ENCODE peak calls at places on chromosomes 13 and 19, in four cellular contexts. B is stimulated activated CD4-positive, alpha-beta T cell treated with anti-CD3 and anti-CD28 coated beads, Interleukin-2, amount 100 ng/mL, for 48 hours; W is T-cell; G is naive thymus-derived CD8-positive, alpha-beta T cell. R is an unnamed sample.

GRCh38 chr13:114070098-114070799 is 62.2 kb downstream of the RASA3 start:
- DNase-seq in W (no peak), B (no peak), G (no peak), R (no peak)

GRCh38 chr19:44912854-44913253 is 1.6 kb upstream of the APOC1 start:
- DNase-seq in W (no peak), G (no peak), B (no peak), R (no peak)

GRCh38 chr13:59111711-59112110 is 1052.0 kb downstream of the DIAPH3 start:
- DNase-seq in B (no peak), W (no peak), G (no peak), R (no peak)

GRCh38 chr19:58318297-58318696 is 8.5 kb upstream of the ZSCAN22 start:
- DNase-seq in W (no peak), G (no peak), B (no peak), R (no peak)

GRCh38 chr13:99624936-99625540 is 123.8 kb downstream of the TM9SF2 start:
- DNase-seq in W (no peak), B (no peak), G (no peak), R (no peak)

GRCh38 chr19:2578911-2579677 is 103.2 kb downstream of the GADD45B start:
- DNase-seq in B (peak; percentile 54), G (peak; percentile 55), W (peak; percentile 39), R (peak; percentile 80)

GRCh38 chr13:33367186-33367895 is 81.8 kb upstream of the STARD13 start:
- DNase-seq in G (no peak), B (no peak), W (no peak), R (no peak)

GRCh38 chr19:18894254-18895037 is 1.5 kb downstream of the CERS1 start:
- DNase-seq in W (no peak), G (no peak), B (no peak), R (peak; percentile 33)

GRCh38 chr19:15466851-15467733 is 2.7 kb upstream of the RASAL3 start:
- DNase-seq in B (peak; percentile 32), W (no peak), G (no peak), R (no peak)

GRCh38 chr19:531753-532571 is at the start of gene CDC34:
- DNase-seq in G (no peak), W (no peak), B (no peak), R (no peak)

GRCh38 chr19:7904074-7905020 is 670 bp downstream of the MAP2K7 start:
- DNase-seq in B (no peak), G (peak; percentile 81), W (peak; percentile 78), R (no peak)

GRCh38 chr13:79549355-79550106 is 68.6 kb downstream of the NDFIP2 start:
- DNase-seq in W (no peak), G (no peak), B (no peak), R (no peak)

GRCh38 chr19:7917292-7918061 is 2.7 kb upstream of the SNAPC2 start:
- DNase-seq in W (peak; percentile 49), G (peak; percentile 56), B (peak; percentile 53), R (no peak)

GRCh38 chr13:96816261-96816660 is 178.0 kb downstream of the OXGR1 start:
- DNase-seq in B (no peak), W (no peak), G (no peak), R (peak; percentile 78)

GRCh38 chr13:27082325-27082724 is 89.3 kb downstream of the USP12 start:
- DNase-seq in W (no peak), G (no peak), B (no peak), R (no peak)

GRCh38 chr13:112688560-112689497 is 1.0 kb upstream of the ATP11A start:
- DNase-seq in G (no peak), B (peak; percentile 60), W (peak; percentile 14), R (no peak)

GRCh38 chr19:49469828-49470614 is 4.0 kb upstream of the FLT3LG start:
- DNase-seq in W (peak; percentile 79), B (peak; percentile 64), G (peak; percentile 78), R (no peak)

GRCh38 chr19:45125975-45126493 is 33.1 kb downstream of the PPP1R37 start:
- DNase-seq in B (peak; percentile 70), G (peak; percentile 71), W (peak; percentile 70), R (peak; percentile 10)

GRCh38 chr19:5632241-5632612 is 9.3 kb downstream of the SAFB start:
- DNase-seq in B (no peak), G (no peak), W (no peak), R (no peak)

GRCh38 chr19:13861714-13862531 is 15.0 kb upstream of the NANOS3 start:
- DNase-seq in W (peak; percentile 85), G (peak; percentile 85), B (peak; percentile 93), R (peak; percentile 83)

GRCh38 chr19:42420055-42420544 is 7.1 kb downstream of the LIPE start:
- DNase-seq in W (peak; percentile 74), B (peak; percentile 70), G (peak; percentile 64), R (peak; percentile 36)

GRCh38 chr13:49655906-49656305 is 27.6 kb downstream of the ARL11 start:
- DNase-seq in W (no peak), G (no peak), B (no peak), R (no peak)

GRCh38 chr13:35791191-35791902 is 314.9 kb upstream of the MAB21L1 start:
- DNase-seq in W (no peak), B (no peak), G (no peak), R (no peak)

GRCh38 chr19:39405930-39406655 is 554 bp upstream of the ZFP36 start:
- DNase-seq in W (peak; percentile 92), B (peak; percentile 77), G (peak; percentile 94), R (no peak)

GRCh38 chr19:52398091-52398461 is 427 bp downstream of the ZNF528 start:
- DNase-seq in W (no peak), G (no peak), B (no peak), R (no peak)

GRCh38 chr13:28093871-28094270 is 6.5 kb downstream of the FLT3 start:
- DNase-seq in B (no peak), G (no peak), W (no peak), R (no peak)

R was measured in fibroblast of the conjunctiva.